ENCODE peak calls at places on chromosomes 11 and 22, in four cellular contexts. W is body of pancreas, D is fibroblast of lung, G is heart left ventricle. O is an unnamed sample.

GRCh38 chr11:61069427-61069826 is 32.9 kb upstream of the CD5 start:
- DNase-seq in W (no peak), D (no peak), G (no peak), O (no peak)

GRCh38 chr11:61834278-61835004 is 6.3 kb downstream of the FADS2 start:
- DNase-seq in W (no peak), D (peak), G (peak), O (peak)

GRCh38 chr11:6523253-6523652 is 26.2 kb downstream of the DNHD1 start:
- DNase-seq in W (no peak), D (no peak), G (no peak), O (no peak)

GRCh38 chr22:24315367-24315781 is 44.7 kb downstream of the SPECC1L start:
- DNase-seq in W (no peak), D (peak), G (no peak), O (no peak)

GRCh38 chr11:19790831-19791552 is 78.4 kb downstream of the NAV2 start:
- DNase-seq in W (peak), D (no peak), G (no peak), O (peak)

GRCh38 chr11:47176328-47177228 is at the start of gene ARFGAP2:
- DNase-seq in W (peak), D (peak), G (peak), O (peak)

GRCh38 chr22:48079505-48080295 is 1317.2 kb downstream of the TBC1D22A start:
- DNase-seq in W (no peak), D (no peak), G (no peak), O (no peak)

GRCh38 chr11:2846056-2846455 is 39.5 kb downstream of the CDKN1C start:
- DNase-seq in W (no peak), D (no peak), G (no peak), O (no peak)

GRCh38 chr11:29184939-29185890 is 831.6 kb downstream of the KCNA4 start:
- DNase-seq in W (no peak), D (peak), G (no peak), O (no peak)

GRCh38 chr22:47808886-47809620 is 1046.6 kb downstream of the TBC1D22A start:
- DNase-seq in W (no peak), D (no peak), G (no peak), O (no peak)

GRCh38 chr11:75582935-75583709 is 21.1 kb downstream of the SERPINH1 start:
- DNase-seq in W (peak), D (peak), G (peak), O (peak)

GRCh38 chr11:68345776-68346728 is 33.7 kb downstream of the LRP5 start:
- DNase-seq in W (no peak), D (no peak), G (peak), O (peak)

GRCh38 chr22:50140615-50141014 is 29.9 kb upstream of the PANX2 start:
- DNase-seq in W (no peak), D (peak), G (no peak), O (no peak)

GRCh38 chr22:30314918-30315317 is 11.8 kb downstream of the TBC1D10A start:
- DNase-seq in W (no peak), D (no peak), G (no peak), O (no peak)

GRCh38 chr11:59923813-59924212 is 14.4 kb upstream of the OOSP1 start:
- DNase-seq in W (no peak), D (no peak), G (no peak), O (no peak)

GRCh38 chr11:4865855-4866254 is 15.8 kb upstream of the OR51T1 start:
- DNase-seq in W (no peak), D (no peak), G (no peak), O (no peak)
- H3K4me3 ChIP-seq in W (no peak), D (no peak), G (no peak), O (no peak)

GRCh38 chr11:125871391-125872137 is 15.9 kb upstream of the HYLS1 start:
- DNase-seq in W (peak), D (peak), G (no peak), O (peak)
- H3K4me3 ChIP-seq in W (no peak), D (no peak), G (no peak), O (no peak)

GRCh38 chr11:1168721-1169161 is 11.0 kb downstream of the MUC5AC start:
- DNase-seq in W (no peak), D (no peak), G (no peak), O (peak)
- H3K4me3 ChIP-seq in W (no peak), D (no peak), G (no peak), O (no peak)

DNA sequence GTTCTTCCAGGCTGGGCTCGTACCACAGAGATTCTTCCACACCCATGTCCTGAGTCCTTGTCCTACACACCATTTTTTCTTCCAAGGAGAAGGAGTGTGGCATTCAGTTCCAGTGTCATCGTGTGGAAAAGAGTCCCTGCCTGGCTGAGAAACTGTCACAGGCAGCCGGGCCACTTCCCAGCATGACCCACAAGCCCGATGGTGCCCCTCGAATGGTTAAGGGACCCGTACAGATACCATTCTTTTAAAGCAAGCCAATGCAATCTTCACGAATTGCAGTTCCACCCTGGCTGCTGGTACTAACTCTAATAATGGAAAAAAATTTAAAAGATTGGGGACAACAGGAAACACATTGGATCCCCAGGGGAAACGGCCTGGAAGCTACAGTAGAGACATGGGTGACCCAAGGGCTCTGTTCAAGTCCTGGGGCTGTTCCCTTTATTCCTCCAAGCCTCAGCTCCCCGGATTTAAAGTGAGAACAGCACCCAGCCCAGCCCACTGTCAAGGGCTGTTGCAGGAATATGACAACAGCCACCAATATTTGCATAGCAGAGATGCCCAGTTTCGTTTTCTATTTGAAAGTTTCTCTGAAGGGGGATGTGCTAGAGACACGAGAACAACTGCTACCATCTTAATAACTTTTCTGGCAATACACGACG is 80.9 kb upstream of the WNT7B start:
- DNase-seq in W (peak), D (peak), G (peak), O (no peak)
- H3K4me3 ChIP-seq in W (no peak), D (peak), G (peak), O (no peak)

DNA sequence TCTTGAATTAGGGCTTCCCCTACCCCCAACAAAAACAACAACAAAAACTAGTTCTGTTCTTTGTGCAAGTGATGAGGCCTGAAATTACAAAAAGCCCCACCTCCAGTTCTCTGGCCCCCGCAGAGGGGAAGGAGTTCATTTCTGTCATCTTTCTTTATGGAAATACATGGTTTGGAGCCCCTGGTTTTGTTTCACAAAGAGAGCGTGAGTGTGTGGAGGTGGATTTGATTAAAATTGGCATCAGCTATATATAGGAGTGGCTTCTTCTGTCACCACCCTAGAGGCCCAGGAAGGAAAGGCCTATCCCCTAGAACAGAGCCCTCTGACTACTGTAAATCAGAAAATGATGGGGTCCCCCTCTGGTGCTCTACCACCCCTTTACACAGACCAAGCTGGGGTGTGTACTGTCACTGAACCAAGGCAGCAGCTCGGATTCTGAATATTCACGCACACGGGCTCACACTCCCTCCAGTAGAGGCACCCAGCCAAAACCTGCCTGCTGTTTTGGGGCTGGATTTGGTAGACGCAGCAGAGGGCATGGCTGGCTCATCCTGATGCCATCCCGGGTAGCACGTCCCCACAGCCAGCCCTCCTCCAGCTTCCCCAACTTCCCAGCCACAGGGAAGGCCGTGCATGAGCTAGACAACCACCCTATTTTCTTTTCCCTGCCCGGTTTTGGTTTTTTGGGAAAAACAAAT is 19.4 kb downstream of the RCOR2 start:
- DNase-seq in W (no peak), D (no peak), G (no peak), O (no peak)
- H3K4me3 ChIP-seq in W (no peak), D (no peak), G (no peak), O (no peak)

GRCh38 chr11:122711362-122711761 is 55.8 kb downstream of the UBASH3B start:
- DNase-seq in W (no peak), D (no peak), G (no peak), O (no peak)

GRCh38 chr11:122707111-122707510 is 51.6 kb downstream of the UBASH3B start:
- DNase-seq in W (no peak), D (no peak), G (no peak), O (no peak)

GRCh38 chr11:122711831-122712378 is 56.4 kb downstream of the UBASH3B start:
- DNase-seq in W (no peak), D (no peak), G (no peak), O (no peak)

GRCh38 chr11:122706689-122707088 is 51.2 kb downstream of the UBASH3B start:
- DNase-seq in W (no peak), D (peak), G (no peak), O (no peak)

GRCh38 chr11:122709042-122709760 is 53.7 kb downstream of the UBASH3B start:
- DNase-seq in W (no peak), D (peak), G (no peak), O (no peak)
- H3K4me3 ChIP-seq in W (no peak), D (no peak), G (no peak), O (no peak)

O was measured in H7.